ENCODE peak calls at places on chromosomes 11 and 22, in five cellular contexts. Q is endothelial cell of umbilical vein, N is AG09309, O is T-helper 1 cell, C is H7. R is an unnamed sample.

GRCh38 chr11:46896719-46897406 is 21.5 kb downstream of the LRP4 start:
- DNase-seq in N (no peak), O (no peak), Q (peak), C (peak), R (peak)

GRCh38 chr11:62505112-62505783 is 41.4 kb downstream of the AHNAK start:
- DNase-seq in O (no peak), C (peak), N (no peak), Q (no peak), R (no peak)

GRCh38 chr11:3671334-3672254 is at the start of gene CHRNA10:
- DNase-seq in O (no peak), C (no peak), N (no peak), Q (no peak), R (no peak)

GRCh38 chr11:63512816-63513215 is 6.9 kb downstream of the LGALS12 start:
- DNase-seq in Q (no peak), O (no peak), C (no peak), N (no peak), R (no peak)

GRCh38 chr22:36423461-36424404 is 36.0 kb upstream of the MYH9 start:
- DNase-seq in O (no peak), C (peak), N (no peak), Q (no peak), R (no peak)

GRCh38 chr11:129973068-129973467 is 29.6 kb downstream of the PRDM10 start:
- DNase-seq in Q (no peak), C (no peak), O (no peak), N (no peak), R (no peak)

GRCh38 chr11:99015634-99016454 is 4.9 kb upstream of the CNTN5 start:
- DNase-seq in Q (peak), N (peak), C (peak), O (no peak), R (no peak)

GRCh38 chr22:48795664-48796063 is 1032.0 kb downstream of the BRD1 start:
- DNase-seq in Q (no peak), C (no peak), N (no peak), O (no peak), R (no peak)

GRCh38 chr11:12174145-12175143 is 64.1 kb downstream of the MICAL2 start:
- DNase-seq in O (no peak), Q (peak), C (no peak), N (no peak), R (no peak)

GRCh38 chr11:66321606-66322005 is 4.8 kb upstream of the CD248 start:
- DNase-seq in N (no peak), C (no peak), O (no peak), Q (no peak), R (no peak)

GRCh38 chr11:99554232-99554903 is 533.6 kb downstream of the CNTN5 start:
- DNase-seq in O (no peak), Q (no peak), C (no peak), N (no peak), R (peak)

GRCh38 chr11:88404932-88405710 is 67.6 kb upstream of the CTSC start:
- DNase-seq in O (no peak), Q (no peak), C (no peak), N (no peak), R (no peak)

GRCh38 chr11:73461335-73461840 is 85.2 kb downstream of the RELT start:
- DNase-seq in Q (no peak), N (no peak), C (no peak), O (no peak), R (no peak)

GRCh38 chr22:37384691-37385090 is 42.6 kb downstream of the ELFN2 start:
- DNase-seq in C (no peak), N (no peak), O (no peak), Q (no peak), R (no peak)

GRCh38 chr22:35967046-35967397 is 61.6 kb downstream of the RBFOX2 start:
- DNase-seq in N (no peak), Q (no peak), C (no peak), O (no peak), R (no peak)

GRCh38 chr22:43490311-43490710 is 78.5 kb downstream of the MPPED1 start:
- DNase-seq in O (no peak), C (no peak), Q (no peak), N (no peak), R (no peak)

GRCh38 chr11:78940500-78941225 is 366.0 kb upstream of the NARS2 start:
- DNase-seq in Q (no peak), O (no peak), N (no peak), C (peak), R (no peak)

GRCh38 chr11:22244986-22245592 is 52.2 kb downstream of the ANO5 start:
- DNase-seq in C (peak), O (no peak), Q (peak), N (peak), R (no peak)

GRCh38 chr11:121066623-121067022 is 34.4 kb upstream of the TECTA start:
- DNase-seq in Q (no peak), O (no peak), N (no peak), C (no peak), R (no peak)